ENCODE peak calls at places on chromosomes 12 and 14, in four cellular contexts. N, D, L and F are unnamed samples.

GRCh38 chr14:75769047-75769685 is 108.1 kb downstream of the TTLL5 start:
- DNase-seq in N (no peak), D (no peak), L (no peak), F (no peak)

GRCh38 chr14:93013368-93013719 is 90.4 kb downstream of the CHGA start:
- DNase-seq in N (no peak), D (no peak), L (no peak), F (no peak)

GRCh38 chr14:105045710-105046326 is 19.4 kb downstream of the GPR132 start:
- DNase-seq in N (peak), D (peak), L (peak), F (peak)

GRCh38 chr12:10716704-10717315 is 6.3 kb downstream of the YBX3 start:
- DNase-seq in N (peak), D (peak), L (no peak), F (peak)

GRCh38 chr14:88879016-88879415 is 54.6 kb downstream of the TTC8 start:
- DNase-seq in N (no peak), D (no peak), L (no peak), F (no peak)

GRCh38 chr14:67610491-67610890 is 9.2 kb upstream of the ARG2 start:
- DNase-seq in N (no peak), D (no peak), L (no peak), F (no peak)

GRCh38 chr12:109538191-109538863 is 35.0 kb downstream of the MMAB start:
- DNase-seq in N (no peak), D (no peak), L (no peak), F (no peak)

GRCh38 chr14:61598980-61599379 is 96.3 kb upstream of the HIF1A start:
- DNase-seq in N (no peak), D (no peak), L (no peak), F (no peak)

GRCh38 chr12:22672951-22673350 is 48.0 kb downstream of the ETNK1 start:
- DNase-seq in N (no peak), D (no peak), L (no peak), F (no peak)

GRCh38 chr14:34324363-34324795 is 137.7 kb downstream of the SPTSSA start:
- DNase-seq in N (no peak), D (no peak), L (peak), F (no peak)

GRCh38 chr14:91875515-91876286 is 8.4 kb upstream of the TC2N start:
- DNase-seq in N (no peak), D (no peak), L (no peak), F (no peak)

GRCh38 chr12:12976366-12976765 is 23.7 kb downstream of the HEBP1 start:
- DNase-seq in N (no peak), D (peak), L (no peak), F (no peak)

GRCh38 chr14:104436047-104436531 is 143.5 kb upstream of the C14orf180 start:
- DNase-seq in N (peak), D (no peak), L (no peak), F (no peak)

GRCh38 chr14:99158646-99159165 is 113.3 kb downstream of the BCL11B start:
- DNase-seq in N (no peak), D (no peak), L (no peak), F (peak)

GRCh38 chr12:13278249-13278787 is 81.8 kb downstream of the EMP1 start:
- DNase-seq in N (peak), D (peak), L (peak), F (no peak)

GRCh38 chr12:111600296-111600562 is 1.1 kb upstream of the ATXN2 start:
- DNase-seq in N (no peak), D (no peak), L (no peak), F (no peak)

GRCh38 chr14:61475316-61475715 is 153.9 kb downstream of the PRKCH start:
- DNase-seq in N (no peak), D (no peak), L (no peak), F (no peak)

GRCh38 chr12:22105542-22105941 is 59.5 kb downstream of the CMAS start:
- DNase-seq in N (no peak), D (no peak), L (no peak), F (no peak)

GRCh38 chr14:72736791-72737559 is 156.9 kb downstream of the DPF3 start:
- DNase-seq in N (no peak), D (no peak), L (no peak), F (no peak)

GRCh38 chr12:28568083-28568482 is 377.8 kb downstream of the CCDC91 start:
- DNase-seq in N (no peak), D (no peak), L (no peak), F (no peak)

GRCh38 chr14:99730876-99731351 is 46.8 kb downstream of the CYP46A1 start:
- DNase-seq in N (peak), D (no peak), L (no peak), F (peak)

GRCh38 chr12:95231190-95231589 is 13.6 kb downstream of the VEZT start:
- DNase-seq in N (no peak), D (no peak), L (no peak), F (no peak)

GRCh38 chr14:104085032-104085888 is at the start of gene ASPG:
- DNase-seq in N (peak), D (no peak), L (no peak), F (peak)

GRCh38 chr14:75295491-75296338 is 17.1 kb downstream of the FOS start:
- DNase-seq in N (peak), D (peak), L (peak), F (no peak)

GRCh38 chr12:4443616-4444015 is 2.0 kb downstream of the FGF6 start:
- DNase-seq in N (no peak), D (no peak), L (no peak), F (no peak)

GRCh38 chr14:99854831-99855230 is 61.6 kb downstream of the EML1 start:
- DNase-seq in N (no peak), D (no peak), L (no peak), F (no peak)

GRCh38 chr14:91103116-91103515 is 10.8 kb upstream of the DGLUCY start:
- DNase-seq in N (no peak), D (no peak), L (no peak), F (no peak)

GRCh38 chr14:100767788-100768536 is 41.3 kb downstream of the DLK1 start:
- DNase-seq in N (no peak), D (no peak), L (no peak), F (no peak)

GRCh38 chr14:91373591-91374245 is 43.9 kb downstream of the CCDC88C start:
- DNase-seq in N (no peak), D (no peak), L (no peak), F (no peak)

GRCh38 chr14:80584638-80585505 is 356.7 kb downstream of the CEP128 start:
- DNase-seq in N (no peak), D (no peak), L (no peak), F (no peak)

GRCh38 chr12:64186789-64187188 is 35.3 kb downstream of the KICS2 start:
- DNase-seq in N (no peak), D (no peak), L (no peak), F (no peak)

GRCh38 chr12:11650697-11651281 is 1.3 kb downstream of the ETV6 start:
- DNase-seq in N (no peak), D (peak), L (no peak), F (no peak)

GRCh38 chr12:53204351-53204750 is 2.7 kb downstream of the ITGB7 start:
- DNase-seq in N (no peak), D (no peak), L (no peak), F (no peak)

GRCh38 chr12:52971701-52972329 is 22.9 kb downstream of the KRT18 start:
- DNase-seq in N (no peak), D (no peak), L (no peak), F (peak)

GRCh38 chr14:45261209-45261608 is 8.2 kb upstream of the MIS18BP1 start:
- DNase-seq in N (no peak), D (no peak), L (no peak), F (no peak)

GRCh38 chr12:47547077-47547476 is 158.8 kb downstream of the RPAP3 start:
- DNase-seq in N (no peak), D (no peak), L (no peak), F (no peak)

GRCh38 chr14:103367995-103368394 is 17.2 kb upstream of the MARK3 start:
- DNase-seq in N (no peak), D (peak), L (no peak), F (no peak)